ENCODE peak calls at places on chromosomes 13 and 19, in eight cellular contexts. D is Peyer's patch; M is amniotic epithelial cell; A is posterior cingulate gyrus; W is fibroblast of lung; R is frontal cortex; H is activated CD8-positive, alpha-beta memory T cell treated with anti-CD3 and anti-CD28 coated beads for 1 hour; K is lung microvascular endothelial cell. J is an unnamed sample.

GRCh38 chr13:67228909-67229308 is 1.2 kb downstream of the PCDH9 start:
- DNase-seq in D (no peak), A (peak), K (peak), H (no peak), M (peak), R (no peak), W (peak), J (no peak)

GRCh38 chr13:108084840-108085239 is 130.5 kb downstream of the LIG4 start:
- DNase-seq in R (no peak), M (no peak), A (no peak), D (no peak), H (no peak), W (no peak), K (no peak), J (no peak)

GRCh38 chr13:64453831-64454230 is 2776.3 kb downstream of the PCDH9 start:
- DNase-seq in A (peak), M (peak), K (no peak), R (no peak), W (no peak), H (no peak), D (no peak), J (no peak)

GRCh38 chr19:47699360-47699917 is 13.8 kb upstream of the EHD2 start:
- DNase-seq in K (peak), M (peak), D (peak), A (peak), W (no peak), H (peak), R (peak), J (no peak)

GRCh38 chr19:13215572-13216380 is 65.6 kb downstream of the IER2 start:
- DNase-seq in A (no peak), R (no peak), H (no peak), M (no peak), K (no peak), W (no peak), D (no peak), J (no peak)

GRCh38 chr19:5093953-5094718 is 125.2 kb downstream of the KDM4B start:
- DNase-seq in R (no peak), W (no peak), H (no peak), A (no peak), D (no peak), K (no peak), M (no peak), J (no peak)

GRCh38 chr19:18478545-18479311 is 40.8 kb upstream of the ISYNA1 start:
- DNase-seq in W (peak), A (peak), M (peak), K (peak), D (peak), R (no peak), H (no peak), J (peak)

GRCh38 chr13:73952683-73953082 is 181.5 kb downstream of the KLF12 start:
- DNase-seq in R (no peak), D (no peak), K (peak), A (no peak), M (peak), H (no peak), W (peak), J (no peak)

GRCh38 chr19:45076851-45077730 is 813 bp upstream of the ZNF296 start:
- DNase-seq in R (no peak), K (no peak), H (no peak), A (no peak), M (no peak), W (no peak), D (no peak), J (no peak)

GRCh38 chr19:12244370-12244769 is 50.3 kb downstream of the ZNF44 start:
- DNase-seq in K (no peak), H (no peak), D (no peak), A (no peak), W (no peak), R (no peak), M (no peak), J (no peak)

GRCh38 chr19:34253711-34254551 is 423 bp upstream of the GARRE1 start:
- DNase-seq in W (peak), M (no peak), H (no peak), A (peak), K (peak), R (peak), D (peak), J (no peak)

GRCh38 chr13:35211949-35212348 is 264.5 kb downstream of the MAB21L1 start:
- DNase-seq in A (no peak), R (no peak), H (no peak), W (no peak), K (no peak), M (no peak), D (no peak), J (no peak)

GRCh38 chr19:30064021-30064699 is 122.1 kb downstream of the URI1 start:
- DNase-seq in A (peak), M (no peak), W (no peak), K (no peak), R (no peak), D (peak), H (no peak), J (no peak)

GRCh38 chr13:36431204-36432105 is 840 bp upstream of the CCNA1 start:
- DNase-seq in D (no peak), K (peak), H (no peak), W (no peak), M (no peak), R (no peak), A (peak), J (no peak)

GRCh38 chr19:40191836-40192646 is 815 bp downstream of the MAP3K10 start:
- DNase-seq in H (no peak), K (peak), M (no peak), A (peak), W (peak), D (peak), R (peak), J (no peak)

GRCh38 chr19:50365434-50366306 is at the start of gene NAPSA:
- DNase-seq in A (no peak), H (no peak), M (no peak), K (no peak), W (no peak), D (no peak), R (no peak), J (no peak)

GRCh38 chr13:36850790-36851438 is 31.9 kb downstream of the RFXAP start:
- DNase-seq in M (peak), K (peak), R (no peak), H (no peak), D (no peak), W (no peak), A (no peak), J (no peak)

GRCh38 chr13:29674532-29674931 is 79.0 kb upstream of the SLC7A1 start:
- DNase-seq in R (no peak), K (no peak), W (peak), A (no peak), M (peak), D (no peak), H (no peak), J (no peak)

GRCh38 chr13:30720470-30720869 is 14.9 kb upstream of the ALOX5AP start:
- DNase-seq in M (no peak), W (peak), A (no peak), D (no peak), R (no peak), H (no peak), K (no peak), J (no peak)